ENCODE peak calls at places on chromosome 20, in five cellular contexts. M is sciatic nerve, T is HT1080, I is amniotic stem cell, S is NCI-H526. B is an unnamed sample.

GRCh38 chr20:32670773-32671455 is 2.8 kb downstream of the C20orf203 start:
- DNase-seq in T (no peak), M (no peak), S (peak), I (no peak), B (no peak)

GRCh38 chr20:19457551-19457950 is 245.1 kb downstream of the SLC24A3 start:
- DNase-seq in I (no peak), S (no peak), T (no peak), M (no peak), B (no peak)

GRCh38 chr20:59772931-59773913 is 160.2 kb downstream of the SYCP2 start:
- DNase-seq in S (no peak), M (no peak), T (no peak), I (no peak), B (no peak)

GRCh38 chr20:48034754-48035153 is 249.5 kb upstream of the SULF2 start:
- DNase-seq in T (no peak), S (no peak), I (no peak), M (no peak), B (no peak)

GRCh38 chr20:33826270-33826897 is 15.2 kb downstream of the CHMP4B start:
- DNase-seq in T (no peak), S (no peak), I (no peak), M (no peak), B (no peak)

GRCh38 chr20:9660236-9660868 is 146.0 kb downstream of the LAMP5 start:
- DNase-seq in S (no peak), M (no peak), I (no peak), T (peak), B (no peak)

GRCh38 chr20:19552144-19552895 is 205.7 kb upstream of the RIN2 start:
- DNase-seq in S (no peak), M (peak), I (no peak), T (no peak), B (no peak)

GRCh38 chr20:62524486-62524885 is 48.7 kb upstream of the GATA5 start:
- DNase-seq in S (no peak), I (no peak), M (no peak), T (no peak), B (no peak)

GRCh38 chr20:3318226-3318884 is 79.4 kb upstream of the SLC4A11 start:
- DNase-seq in S (no peak), I (no peak), M (no peak), T (no peak), B (no peak)

GRCh38 chr20:36030143-36030542 is 61.8 kb downstream of the CNBD2 start:
- DNase-seq in S (no peak), M (peak), T (no peak), I (no peak), B (no peak)

GRCh38 chr20:16179919-16180318 is 393.3 kb downstream of the KIF16B start:
- DNase-seq in S (no peak), M (no peak), T (no peak), I (no peak), B (no peak)

GRCh38 chr20:42739692-42740091 is 450.0 kb downstream of the PTPRT start:
- DNase-seq in I (no peak), T (no peak), M (no peak), S (no peak), B (no peak)

GRCh38 chr20:43767686-43768474 is 41.1 kb upstream of the GTSF1L start:
- DNase-seq in I (no peak), S (no peak), M (no peak), T (peak), B (no peak)

GRCh38 chr20:40688129-40689099 is 622 bp downstream of the MAFB start:
- DNase-seq in S (no peak), T (peak), I (no peak), M (no peak), B (no peak)

GRCh38 chr20:62634330-62634967 is 7.9 kb upstream of the SLCO4A1 start:
- DNase-seq in S (no peak), M (peak), T (no peak), I (no peak), B (no peak)

GRCh38 chr20:39745380-39745779 is 783.2 kb downstream of the DHX35 start:
- DNase-seq in M (no peak), I (no peak), S (no peak), T (no peak), B (no peak)

GRCh38 chr20:50568549-50568942 is 58.4 kb downstream of the PTPN1 start:
- DNase-seq in I (no peak), M (no peak), T (no peak), S (no peak), B (no peak)

GRCh38 chr20:47982574-47983360 is 197.5 kb upstream of the SULF2 start:
- DNase-seq in S (no peak), I (no peak), T (no peak), M (no peak), B (no peak)

GRCh38 chr20:54648421-54649142 is 173.2 kb downstream of the DOK5 start:
- DNase-seq in S (no peak), T (no peak), M (no peak), I (no peak), B (no peak)

GRCh38 chr20:38387953-38388352 is 41.7 kb downstream of the LBP start:
- DNase-seq in M (no peak), S (no peak), I (no peak), T (no peak), B (no peak)

GRCh38 chr20:50438986-50439407 is 71.2 kb upstream of the PTPN1 start:
- DNase-seq in M (no peak), S (no peak), T (peak), I (peak), B (no peak)

GRCh38 chr20:8095648-8096572 is 36.2 kb upstream of the PLCB1 start:
- DNase-seq in M (no peak), S (no peak), I (no peak), T (peak), B (no peak)

GRCh38 chr20:58306421-58307261 is 2.9 kb upstream of the RAB22A start:
- DNase-seq in M (no peak), S (no peak), I (no peak), T (peak), B (no peak)

GRCh38 chr20:32155017-32155965 is 45.8 kb downstream of the TM9SF4 start:
- DNase-seq in T (peak), I (peak), S (no peak), M (peak), B (peak)

GRCh38 chr20:23540624-23541023 is 27.7 kb downstream of the CST9L start:
- DNase-seq in I (no peak), T (no peak), M (no peak), S (no peak), B (no peak)

GRCh38 chr20:21693322-21693721 is 12.1 kb upstream of the PAX1 start:
- DNase-seq in T (no peak), S (peak), M (no peak), I (no peak), B (peak)

GRCh38 chr20:34516874-34517542 is 786 bp downstream of the DYNLRB1 start:
- DNase-seq in I (no peak), T (no peak), M (no peak), S (peak), B (peak)

GRCh38 chr20:21569586-21569985 is 55.7 kb upstream of the NKX2-2 start:
- DNase-seq in T (no peak), S (no peak), M (no peak), I (no peak), B (no peak)

GRCh38 chr20:22582386-22582959 is 1.9 kb downstream of the FOXA2 start:
- DNase-seq in M (no peak), S (no peak), T (no peak), I (no peak), B (no peak)

GRCh38 chr20:22717466-22717865 is 133.1 kb upstream of the FOXA2 start:
- DNase-seq in T (peak), M (no peak), I (peak), S (no peak), B (no peak)

GRCh38 chr20:53034899-53035298 is 62.7 kb downstream of the TSHZ2 start:
- DNase-seq in S (no peak), M (no peak), I (no peak), T (no peak), B (no peak)